ENCODE peak calls at places on chromosome X, in five cellular contexts. Q is heart left ventricle, A is HCT116, L is gastrocnemius medialis, G is transverse colon. X is an unnamed sample.

GRCh38 chrX:73127700-73128241 is 48.5 kb upstream of the PABPC1L2A start:
- DNase-seq in Q (no peak), A (no peak), L (no peak), G (no peak), X (no peak)

GRCh38 chrX:110665636-110666035 is 130.0 kb downstream of the CHRDL1 start:
- DNase-seq in Q (no peak), A (no peak), L (no peak), G (peak; percentile 10), X (no peak)

GRCh38 chrX:76202471-76202870 is 29.6 kb downstream of the PBDC1 start:
- DNase-seq in Q (no peak), A (no peak), L (no peak), G (no peak), X (no peak)

GRCh38 chrX:40095588-40096394 is 2.0 kb downstream of the BCOR start:
- DNase-seq in Q (peak; percentile 53), A (no peak), L (no peak), G (no peak), X (no peak)

GRCh38 chrX:107117993-107118321 is 665 bp downstream of the RBM41 start:
- DNase-seq in Q (no peak), A (no peak), L (no peak), G (no peak), X (no peak)

GRCh38 chrX:39759526-39760224 is 338.1 kb downstream of the BCOR start:
- DNase-seq in Q (peak; percentile 59), A (no peak), L (no peak), G (no peak), X (peak; percentile 15)

GRCh38 chrX:9729161-9729885 is 36.3 kb downstream of the GPR143 start:
- DNase-seq in Q (no peak), A (no peak), L (no peak), G (no peak), X (no peak)

GRCh38 chrX:111649641-111650040 is 31.3 kb upstream of the ALG13 start:
- DNase-seq in Q (no peak), A (no peak), L (no peak), G (no peak), X (no peak)

GRCh38 chrX:69196666-69197065 is 31.4 kb upstream of the PJA1 start:
- DNase-seq in Q (no peak), A (no peak), L (no peak), G (no peak), X (no peak)

GRCh38 chrX:67545772-67546495 is 2.1 kb downstream of the AR start:
- DNase-seq in Q (peak; percentile 40), A (no peak), L (no peak), G (no peak), X (no peak)

GRCh38 chrX:132909643-132910042 is 48.8 kb downstream of the HS6ST2 start:
- DNase-seq in Q (no peak), A (no peak), L (no peak), G (no peak), X (no peak)

GRCh38 chrX:9483376-9483775 is 18.5 kb downstream of the TBL1X start:
- DNase-seq in Q (no peak), A (no peak), L (no peak), G (no peak), X (no peak)

GRCh38 chrX:42954880-42955279 is 176.9 kb upstream of the PPP1R2C start:
- DNase-seq in Q (no peak), A (no peak), L (no peak), G (no peak), X (no peak)

GRCh38 chrX:42951747-42952146 is 173.8 kb upstream of the PPP1R2C start:
- DNase-seq in Q (no peak), A (no peak), L (no peak), G (no peak), X (no peak)

GRCh38 chrX:42948723-42949122 is 170.8 kb upstream of the PPP1R2C start:
- DNase-seq in Q (no peak), A (no peak), L (no peak), G (no peak), X (no peak)

GRCh38 chrX:42955349-42955748 is 177.4 kb upstream of the PPP1R2C start:
- DNase-seq in Q (no peak), A (no peak), L (no peak), G (no peak), X (no peak)

DNA sequence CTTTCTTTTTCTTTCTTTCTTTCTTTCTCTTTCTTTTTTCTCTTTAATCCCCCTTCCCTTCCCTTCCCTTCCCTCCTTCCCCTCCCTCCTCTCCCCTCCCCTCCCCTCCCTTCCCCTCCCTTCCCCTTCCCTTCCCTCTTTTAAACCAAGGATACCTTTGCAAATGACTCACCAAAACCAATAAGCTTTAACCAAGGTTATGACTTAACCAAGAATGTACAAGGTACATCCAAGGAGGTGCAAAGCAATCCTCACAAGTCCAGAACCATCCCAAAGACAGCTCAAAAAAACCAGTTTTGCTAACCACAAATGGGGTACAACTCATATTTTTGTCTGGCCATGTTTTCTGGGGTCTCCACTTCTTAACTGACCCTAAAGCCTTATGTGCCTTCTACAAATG is 174.7 kb upstream of the PPP1R2C start:
- DNase-seq in Q (no peak), A (no peak), L (no peak), G (no peak), X (no peak)
- H3K4me1 ChIP-seq in Q (no peaks in the 10 kb centered on the region), A (no peaks in the 10 kb centered on the region), L (no peaks in the 10 kb centered on the region), G (no peaks in the 10 kb centered on the region), X (no peaks in the 10 kb centered on the region)

GRCh38 chrX:24662344-24662743 is 15.2 kb upstream of the PCYT1B start:
- DNase-seq in Q (no peak), A (no peak), L (no peak), G (no peak), X (no peak)
- TF ChIP-seq POLR2A in Q (no peak), A (no peak), L (no peak), G (no peak), X (no peak)

GRCh38 chrX:102849396-102849795 is 87.7 kb upstream of the RAB40AL start:
- DNase-seq in Q (no peak), A (no peak), L (no peak), G (no peak), X (no peak)

GRCh38 chrX:102845020-102845419 is 92.1 kb upstream of the RAB40AL start:
- DNase-seq in Q (no peak), A (no peak), L (no peak), G (no peak), X (no peak)

GRCh38 chrX:102841706-102842003 is 95.4 kb upstream of the RAB40AL start:
- DNase-seq in Q (no peak), A (no peak), L (no peak), G (no peak), X (no peak)

GRCh38 chrX:102846544-102847236 is 90.4 kb upstream of the RAB40AL start:
- DNase-seq in Q (no peak), A (no peak), L (no peak), G (no peak), X (no peak)

DNA sequence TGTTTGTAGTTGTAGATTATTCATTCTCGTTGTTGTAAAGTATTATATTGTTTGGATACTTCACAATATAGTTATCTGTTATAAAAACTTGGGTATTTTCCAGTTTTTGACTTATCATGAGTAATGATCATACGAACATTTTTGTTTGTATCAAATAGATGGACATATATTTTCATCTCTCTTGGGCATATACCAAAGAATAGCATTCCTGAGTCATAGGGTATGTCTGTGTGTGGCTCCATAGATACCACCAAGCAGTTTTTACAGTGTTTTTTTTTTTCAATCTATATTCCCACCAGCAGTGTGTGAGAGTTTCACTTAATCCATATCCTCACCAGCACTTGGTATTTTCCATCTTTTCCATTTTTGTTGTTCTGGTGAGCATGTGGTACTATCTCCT is 89.7 kb upstream of the RAB40AL start:
- DNase-seq in Q (no peak), A (no peak), L (no peak), G (no peak), X (no peak)
- H3K27me3 ChIP-seq in Q (no peaks in the 10 kb centered on the region), A (no peaks in the 10 kb centered on the region), L (no peaks in the 10 kb centered on the region), G (no peaks in the 10 kb centered on the region), X (no peaks in the 10 kb centered on the region)

GRCh38 chrX:148593146-148593545 is 92.7 kb downstream of the AFF2 start:
- DNase-seq in Q (no peak), A (no peak), L (no peak), G (no peak), X (no peak)
- H3K4me1 ChIP-seq in Q (no peaks in the 10 kb centered on the region), A (no peaks in the 10 kb centered on the region), L (no peaks in the 10 kb centered on the region), G (no peaks in the 10 kb centered on the region), X (no peaks in the 10 kb centered on the region)

DNA sequence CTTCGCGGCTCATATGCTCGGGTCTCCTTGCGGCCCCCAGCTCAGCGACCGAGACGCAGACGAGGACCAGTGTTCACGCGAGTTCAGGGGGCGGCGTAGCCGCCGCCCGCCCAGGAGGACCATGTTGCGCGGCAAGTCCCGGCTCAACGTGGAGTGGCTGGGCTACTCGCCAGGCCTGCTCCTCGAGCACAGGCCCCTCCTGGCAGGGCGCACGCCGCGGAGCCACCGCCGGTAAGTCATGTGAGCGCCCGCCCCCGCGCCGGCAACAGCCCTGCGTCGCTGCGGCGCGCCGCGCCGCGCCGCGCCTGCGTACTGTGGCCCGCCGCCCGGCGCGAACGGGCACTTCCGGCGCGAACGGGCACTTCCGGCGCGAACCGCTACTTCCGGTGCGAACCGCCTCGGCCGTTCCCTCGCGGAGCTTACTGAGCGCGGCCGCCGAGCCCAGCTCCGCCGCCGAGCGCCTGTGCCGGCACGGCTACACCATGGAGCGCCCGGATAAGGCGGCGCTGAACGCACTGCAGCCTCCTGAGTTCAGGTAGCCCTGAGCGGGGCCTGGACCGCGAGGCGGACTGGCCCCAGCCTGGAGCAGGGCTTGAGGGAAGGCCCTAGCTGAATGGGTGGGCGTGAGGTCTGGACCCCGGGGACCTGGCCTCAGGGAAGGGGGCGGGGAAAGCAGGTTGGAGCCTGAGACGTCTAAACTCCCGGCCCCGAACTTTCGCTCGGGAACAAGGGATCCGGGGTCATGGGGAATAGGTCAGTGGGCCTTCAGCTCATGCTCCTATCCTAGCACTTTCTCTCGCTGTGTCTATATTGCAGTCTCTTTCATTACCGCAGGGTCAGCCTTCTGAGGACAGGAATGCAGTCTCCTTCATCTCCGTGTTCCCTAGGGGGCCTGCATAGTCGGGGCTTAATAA is at the start of gene VMA21:
- DNase-seq in Q (peak; percentile 94), A (peak; percentile 7), L (peak; percentile 61), G (peak; percentile 85), X (peak; percentile 71)
- TF ChIP-seq POLR2A in Q (peak; percentile 42), A (peak; percentile 24), L (peak; percentile 60), G (peak; percentile 57), X (peak; percentile 71)

DNA sequence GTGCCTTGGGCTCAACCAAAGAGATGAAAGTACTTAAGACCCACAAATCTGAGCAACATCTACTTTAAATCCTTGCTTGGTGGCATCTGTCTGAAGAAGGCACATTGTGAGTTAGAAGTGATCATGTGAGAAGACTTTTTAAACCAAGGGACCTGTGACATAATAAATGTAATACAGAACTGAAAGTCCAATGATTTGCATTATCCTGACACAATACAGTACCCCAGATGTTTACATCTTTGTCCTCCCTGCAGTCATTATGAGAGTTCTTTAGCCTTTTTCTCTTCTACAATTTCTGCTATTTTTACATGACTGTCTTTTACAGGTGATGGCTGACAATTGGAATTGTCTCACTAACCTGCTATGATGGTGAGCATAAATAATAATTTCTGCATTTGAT is 96.8 kb upstream of the FTHL17 start:
- DNase-seq in Q (no peak), A (no peak), L (no peak), G (no peak), X (no peak)
- H3K27me3 ChIP-seq in Q (no peaks in the 10 kb centered on the region), A (no peaks in the 10 kb centered on the region), L (no peaks in the 10 kb centered on the region), G (no peaks in the 10 kb centered on the region), X (no peaks in the 10 kb centered on the region)

X was measured in tibial nerve.